ENCODE peak calls at places on chromosome 22, in seven cellular contexts. C, R, M, B, Z, O and D are unnamed samples. For H3K27me3, the result is how much of the 10 kb centered on the place peaks cover.

GRCh38 chr22:33350961-33351360 is 292.8 kb upstream of the SYN3 start:
- DNase-seq in C (no peak), R (no peak), M (no peak), B (no peak), Z (no peak), O (no peak), D (no peak)

GRCh38 chr22:25023879-25024278 is 71.4 kb downstream of the KIAA1671 start:
- DNase-seq in C (no peak), R (no peak), M (no peak), B (no peak), Z (no peak), O (no peak), D (no peak)

GRCh38 chr22:45686004-45686403 is 14.4 kb downstream of the ATXN10 start:
- DNase-seq in C (no peak), R (no peak), M (no peak), B (no peak), Z (no peak), O (no peak), D (no peak)

GRCh38 chr22:33922268-33922667 is 2.0 kb upstream of the LARGE1 start:
- DNase-seq in C (no peak), R (peak), M (peak), B (peak), Z (peak), O (no peak), D (peak)

GRCh38 chr22:50673231-50674126 is 856 bp downstream of the SHANK3 start:
- DNase-seq in C (peak), R (peak), M (no peak), B (no peak), Z (no peak), O (no peak), D (no peak)

GRCh38 chr22:39581303-39581702 is 10.8 kb downstream of the CACNA1I start:
- DNase-seq in C (no peak), R (no peak), M (no peak), B (no peak), Z (no peak), O (no peak), D (no peak)

GRCh38 chr22:47008208-47008885 is 245.9 kb downstream of the TBC1D22A start:
- DNase-seq in C (no peak), R (no peak), M (no peak), B (no peak), Z (no peak), O (peak), D (no peak)

GRCh38 chr22:46777609-46777970 is 15.1 kb downstream of the TBC1D22A start:
- DNase-seq in C (peak), R (no peak), M (peak), B (no peak), Z (peak), O (no peak), D (no peak)

GRCh38 chr22:46748948-46749681 is 11.1 kb upstream of the CERK start:
- DNase-seq in C (peak), R (no peak), M (peak), B (no peak), Z (peak), O (peak), D (no peak)

GRCh38 chr22:33798401-33798800 is 121.9 kb downstream of the LARGE1 start:
- DNase-seq in C (no peak), R (no peak), M (no peak), B (no peak), Z (no peak), O (no peak), D (no peak)

GRCh38 chr22:27930246-27931060 is 11.4 kb upstream of the PITPNB start:
- DNase-seq in C (no peak), R (peak), M (no peak), B (no peak), Z (no peak), O (no peak), D (no peak)

GRCh38 chr22:34800265-34800664 is 265.7 kb upstream of the ISX start:
- DNase-seq in C (no peak), R (no peak), M (no peak), B (no peak), Z (no peak), O (no peak), D (no peak)

GRCh38 chr22:39431821-39432251 is 25.0 kb upstream of the MGAT3 start:
- DNase-seq in C (no peak), R (no peak), M (no peak), B (no peak), Z (peak), O (no peak), D (no peak)

GRCh38 chr22:38135133-38135706 is 24.7 kb upstream of the BAIAP2L2 start:
- DNase-seq in C (no peak), R (no peak), M (no peak), B (no peak), Z (no peak), O (peak), D (no peak)

GRCh38 chr22:31575190-31575589 is 78.9 kb downstream of the SFI1 start:
- DNase-seq in C (no peak), R (no peak), M (no peak), B (no peak), Z (no peak), O (no peak), D (no peak)

GRCh38 chr22:29798801-29799200 is 31.6 kb downstream of the UQCR10 start:
- DNase-seq in C (no peak), R (no peak), M (no peak), B (no peak), Z (no peak), O (no peak), D (no peak)

GRCh38 chr22:38628444-38628843 is 27.7 kb downstream of the FAM227A start:
- DNase-seq in C (no peak), R (no peak), M (no peak), B (no peak), Z (no peak), O (no peak), D (no peak)

GRCh38 chr22:30201970-30202369 is 44.6 kb downstream of the LIF start:
- DNase-seq in C (no peak), R (no peak), M (no peak), B (no peak), Z (no peak), O (no peak), D (no peak)

GRCh38 chr22:28829358-28830181 is 29.2 kb upstream of the XBP1 start:
- DNase-seq in C (peak), R (peak), M (peak), B (peak), Z (peak), O (peak), D (peak)

GRCh38 chr22:45010532-45010900 is 711 bp upstream of the PHF21B start:
- DNase-seq in C (no peak), R (no peak), M (no peak), B (no peak), Z (no peak), O (no peak), D (no peak)

GRCh38 chr22:22578702-22579424 is 19.8 kb upstream of the PRAME start:
- DNase-seq in C (no peak), R (no peak), M (no peak), B (no peak), Z (peak), O (no peak), D (no peak)
- H3K27me3 ChIP-seq in C (under half), R (half or more), M (under half), B (under half), Z (under half), O (under half), D (under half)

GRCh38 chr22:20297414-20298109 is 22.3 kb downstream of the DGCR6L start:
- DNase-seq in C (no peak), R (no peak), M (no peak), B (no peak), Z (peak), O (no peak), D (no peak)

GRCh38 chr22:20292673-20293232 is 24.6 kb upstream of the RTN4R start:
- DNase-seq in C (no peak), R (no peak), M (no peak), B (no peak), Z (no peak), O (no peak), D (no peak)

GRCh38 chr22:20298110-20298802 is 21.6 kb downstream of the DGCR6L start:
- DNase-seq in C (no peak), R (peak), M (no peak), B (no peak), Z (peak), O (no peak), D (no peak)

GRCh38 chr22:20296598-20296997 is 23.3 kb downstream of the DGCR6L start:
- DNase-seq in C (no peak), R (no peak), M (no peak), B (no peak), Z (no peak), O (no peak), D (no peak)

DNA sequence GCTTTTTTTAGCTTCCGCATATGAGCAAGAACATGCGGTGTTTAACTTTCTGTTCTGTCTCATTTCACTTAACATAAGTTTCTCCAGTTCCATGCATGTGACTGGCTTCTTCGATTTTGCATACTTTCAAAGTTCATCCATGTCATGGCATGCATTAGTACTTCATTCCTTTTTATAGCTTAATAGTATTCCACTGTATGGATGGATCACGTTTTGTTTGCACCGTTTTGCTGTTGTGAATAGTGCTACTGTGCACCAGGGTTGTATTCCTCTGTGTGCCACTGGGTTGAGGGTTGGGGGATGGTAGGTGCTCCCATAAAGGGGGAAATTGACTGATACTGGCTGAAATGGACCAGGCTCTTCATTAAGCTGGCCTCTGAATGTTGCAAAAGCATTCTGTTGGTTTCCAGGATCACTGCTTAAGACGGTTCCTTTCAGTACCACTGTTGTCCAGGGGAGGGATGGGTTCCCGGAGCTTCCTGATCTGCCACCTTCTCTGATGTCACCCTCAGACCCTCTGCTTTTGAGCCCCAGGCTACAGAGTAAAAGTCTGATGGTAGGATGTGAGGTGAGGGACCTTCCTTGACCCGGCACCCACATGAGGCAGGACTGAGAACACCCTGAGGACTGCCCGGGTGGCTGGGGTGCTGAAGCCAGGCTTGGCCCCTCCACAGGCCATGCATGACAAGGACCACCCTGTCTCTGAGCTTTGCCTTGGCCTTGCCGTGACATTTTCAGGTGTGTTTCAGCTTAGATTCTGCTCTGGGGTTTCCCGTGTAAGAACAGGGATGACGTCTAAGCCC is 24.4 kb downstream of the DGCR6L start:
- DNase-seq in C (no peak), R (peak), M (no peak), B (no peak), Z (peak), O (no peak), D (no peak)
- H3K27me3 ChIP-seq in C (under half), R (under half), M (under half), B (under half), Z (under half), O (under half), D (under half)

GRCh38 chr22:49418341-49418894 is 409.3 kb downstream of the BRD1 start:
- DNase-seq in C (no peak), R (no peak), M (no peak), B (no peak), Z (no peak), O (no peak), D (no peak)

GRCh38 chr22:49417326-49417725 is 410.3 kb downstream of the BRD1 start:
- DNase-seq in C (no peak), R (no peak), M (no peak), B (no peak), Z (no peak), O (no peak), D (no peak)

GRCh38 chr22:49418943-49419342 is 408.7 kb downstream of the BRD1 start:
- DNase-seq in C (no peak), R (no peak), M (no peak), B (no peak), Z (no peak), O (no peak), D (no peak)

GRCh38 chr22:49419661-49420060 is 408.0 kb downstream of the BRD1 start:
- DNase-seq in C (no peak), R (no peak), M (no peak), B (no peak), Z (no peak), O (no peak), D (no peak)

DNA sequence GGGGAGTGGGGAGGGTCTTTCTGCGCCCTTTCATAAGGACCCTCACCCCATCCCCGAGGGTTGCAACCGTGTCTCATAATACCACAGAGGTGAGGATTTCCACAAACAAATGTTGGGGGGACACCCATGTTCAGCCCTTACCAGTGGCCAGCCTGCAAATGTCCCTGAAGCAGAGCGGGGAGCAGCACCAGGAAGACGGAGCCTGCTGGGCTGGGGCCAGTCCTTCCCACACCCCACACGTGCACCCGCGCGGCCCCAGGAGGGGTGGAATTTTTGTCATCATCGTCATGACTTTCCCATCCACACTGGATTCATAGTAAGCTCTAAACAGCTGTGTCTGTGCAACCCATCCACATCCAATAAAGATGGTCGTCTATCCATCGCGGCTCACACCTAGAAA is 409.8 kb downstream of the BRD1 start:
- DNase-seq in C (no peak), R (no peak), M (no peak), B (no peak), Z (no peak), O (no peak), D (no peak)
- H3K27me3 ChIP-seq in C (under half), R (under half), M (under half), B (under half), Z (under half), O (under half), D (under half)

GRCh38 chr22:19001204-19001603 is 65.1 kb upstream of the PRODH start:
- DNase-seq in C (no peak), R (no peak), M (no peak), B (no peak), Z (no peak), O (no peak), D (no peak)

GRCh38 chr22:19002684-19003038 is 66.6 kb upstream of the PRODH start:
- DNase-seq in C (no peak), R (no peak), M (no peak), B (no peak), Z (no peak), O (no peak), D (no peak)

GRCh38 chr22:19004471-19004870 is 68.4 kb upstream of the PRODH start:
- DNase-seq in C (no peak), R (no peak), M (no peak), B (no peak), Z (no peak), O (no peak), D (no peak)

GRCh38 chr22:19003518-19003917 is 67.4 kb upstream of the PRODH start:
- DNase-seq in C (no peak), R (no peak), M (no peak), B (no peak), Z (no peak), O (no peak), D (no peak)

DNA sequence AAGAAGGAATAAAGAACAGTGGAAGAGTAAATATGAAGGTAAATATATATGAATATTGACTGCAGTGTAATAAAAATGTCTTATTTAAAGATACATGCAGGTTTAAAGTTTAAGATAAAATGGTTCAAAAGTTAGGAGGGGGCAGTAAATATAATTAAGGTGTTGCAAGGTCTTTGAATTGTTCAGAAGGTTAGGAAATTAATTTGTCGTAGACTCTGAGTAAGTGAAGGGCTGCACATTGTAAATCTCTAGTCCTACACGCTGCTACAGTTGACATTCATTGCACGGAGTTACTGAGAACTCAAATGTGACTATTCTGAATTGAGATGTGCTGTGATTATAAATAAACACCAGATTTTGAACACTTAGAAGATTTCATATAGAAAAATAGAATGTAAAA is 69.8 kb upstream of the PRODH start:
- DNase-seq in C (no peak), R (no peak), M (no peak), B (no peak), Z (no peak), O (no peak), D (no peak)
- H3K27me3 ChIP-seq in C (under half), R (under half), M (under half), B (under half), Z (under half), O (under half), D (half or more)

GRCh38 chr22:41975299-41976069 is 6.2 kb downstream of the SEPTIN3 start:
- DNase-seq in C (no peak), R (no peak), M (no peak), B (no peak), Z (no peak), O (no peak), D (no peak)
- H3K27me3 ChIP-seq in C (under half), R (under half), M (under half), B (under half), Z (under half), O (under half), D (half or more)

GRCh38 chr22:22345781-22346180 is 101.2 kb downstream of the VPREB1 start:
- DNase-seq in C (no peak), R (no peak), M (no peak), B (no peak), Z (no peak), O (no peak), D (no peak)
- H3K27me3 ChIP-seq in C (under half), R (half or more), M (under half), B (under half), Z (under half), O (under half), D (under half)

DNA sequence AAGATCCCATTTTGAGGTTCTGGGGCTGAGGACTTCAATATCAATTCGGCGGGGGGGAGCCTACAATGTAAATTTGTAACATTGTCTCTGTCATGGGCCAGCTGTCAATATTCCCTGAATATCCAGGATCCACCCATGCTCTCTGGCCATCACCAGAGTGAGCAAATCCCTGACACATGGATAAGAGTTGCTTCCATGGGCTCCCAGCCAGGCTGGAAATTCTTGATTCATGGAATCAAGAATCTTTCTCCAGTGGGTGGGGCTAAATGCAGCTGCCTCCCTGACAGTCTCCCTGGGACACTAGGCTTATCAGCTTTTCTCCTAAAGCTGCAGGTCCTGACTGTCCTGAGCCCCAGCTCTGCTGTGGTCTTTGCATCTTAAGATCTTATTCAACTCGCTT is 86.9 kb upstream of the IGLL5 start:
- DNase-seq in C (no peak), R (no peak), M (no peak), B (no peak), Z (no peak), O (no peak), D (no peak)
- H3K27me3 ChIP-seq in C (under half), R (half or more), M (under half), B (under half), Z (under half), O (under half), D (under half)

DNA sequence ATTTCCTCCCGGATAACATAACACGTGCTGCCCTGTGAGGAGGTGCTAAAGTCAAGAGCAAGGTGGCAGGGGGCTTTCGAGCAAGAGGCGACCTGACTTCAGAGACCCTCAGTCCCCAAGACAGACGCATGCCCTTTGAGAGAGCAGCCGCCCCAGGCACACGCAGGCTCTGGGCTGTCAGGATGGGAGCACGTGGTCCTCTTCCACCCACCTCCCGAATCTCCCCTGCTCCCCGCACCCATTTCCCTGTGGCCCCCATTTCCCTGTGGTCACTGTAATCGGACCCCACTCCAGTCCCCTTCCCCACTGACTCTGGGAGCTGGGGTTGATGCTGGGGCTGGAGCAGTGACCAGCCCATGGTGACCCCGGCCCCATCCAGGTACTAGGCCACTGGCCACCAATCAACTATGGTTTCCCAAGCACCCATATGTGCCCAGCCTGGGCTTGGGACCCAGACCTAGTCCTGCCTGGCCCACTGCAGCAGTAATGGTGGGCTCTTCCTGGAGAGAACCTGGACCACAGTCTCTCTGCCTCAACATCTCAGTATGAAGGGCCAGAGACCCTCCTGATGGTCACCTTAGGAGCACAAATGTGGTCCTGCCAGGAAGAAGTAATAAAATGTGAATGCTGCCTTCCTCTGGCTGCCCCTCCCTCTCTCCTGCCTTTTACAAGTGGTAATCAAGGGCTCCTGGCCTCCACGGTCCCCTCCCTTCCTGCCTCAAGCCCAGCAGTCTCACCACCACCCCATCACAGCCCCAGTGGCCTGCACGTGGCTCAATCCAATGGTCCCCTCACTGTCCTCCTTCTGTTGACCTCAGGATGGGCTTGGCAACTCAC is 39.0 kb downstream of the IGLL5 start:
- DNase-seq in C (no peak), R (no peak), M (peak), B (no peak), Z (peak), O (no peak), D (no peak)
- H3K27me3 ChIP-seq in C (under half), R (under half), M (under half), B (under half), Z (under half), O (under half), D (under half)

DNA sequence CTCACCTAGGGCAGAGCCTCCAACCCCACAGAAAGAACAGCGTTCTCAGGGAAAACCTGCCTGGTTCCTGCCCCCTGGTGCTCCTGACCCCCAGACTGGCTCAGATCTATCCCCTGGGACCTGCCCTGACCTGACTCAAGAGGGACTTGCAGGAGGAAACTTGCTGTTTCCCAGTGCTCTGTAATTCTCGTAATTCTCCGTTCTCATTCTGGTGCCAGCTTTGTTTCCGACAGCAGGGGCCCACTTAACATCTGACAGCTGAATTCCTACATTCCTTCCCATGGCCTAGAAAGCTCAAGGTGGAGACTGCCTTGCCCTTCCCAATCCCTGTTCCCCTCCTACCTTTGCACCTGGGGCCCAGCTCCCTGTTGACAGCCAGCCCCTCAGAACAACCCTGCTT is 12.5 kb upstream of the CSF2RB start:
- DNase-seq in C (no peak), R (peak), M (no peak), B (no peak), Z (no peak), O (no peak), D (no peak)
- H3K27me3 ChIP-seq in C (under half), R (under half), M (under half), B (under half), Z (under half), O (under half), D (under half)